ENCODE peak calls at places on chromosomes 12 and 14, in five cellular contexts. One of them, this sample, is unnamed.
A peak's percentile ranks its signal among the peaks of the same experiment; 100 is the strongest.

GRCh38 chr14:104420990-104421389 is 158.6 kb upstream of the C14orf180 start:
- DNase-seq in RWPE1: no peak
- DNase-seq in mesothelial cell of epicardium: no peak
- DNase-seq in NCI-H510A: no peak
- DNase-seq in hypothalamus: no peak
- DNase-seq in this sample: no peak

GRCh38 chr14:78519863-78520262 is 349.7 kb downstream of the NRXN3 start:
- DNase-seq in hypothalamus: no peak
- DNase-seq in NCI-H510A: no peak
- DNase-seq in RWPE1: peak; percentile 29
- DNase-seq in mesothelial cell of epicardium: peak; percentile 63
- DNase-seq in this sample: no peak

GRCh38 chr14:64704145-64704742 is at the start of gene PLEKHG3:
- DNase-seq in hypothalamus: peak; percentile 86
- DNase-seq in NCI-H510A: peak; percentile 70
- DNase-seq in RWPE1: peak; percentile 84
- DNase-seq in mesothelial cell of epicardium: peak; percentile 84
- DNase-seq in this sample: no peak

GRCh38 chr12:4036872-4037271 is 163.7 kb upstream of the PARP11 start:
- DNase-seq in NCI-H510A: no peak
- DNase-seq in hypothalamus: no peak
- DNase-seq in RWPE1: no peak
- DNase-seq in mesothelial cell of epicardium: no peak
- DNase-seq in this sample: no peak

GRCh38 chr12:4855121-4855924 is 54.4 kb upstream of the KCNA1 start:
- DNase-seq in RWPE1: peak; percentile 56
- DNase-seq in mesothelial cell of epicardium: peak; percentile 58
- DNase-seq in hypothalamus: peak; percentile 26
- DNase-seq in NCI-H510A: peak; percentile 9
- DNase-seq in this sample: peak; percentile 51

GRCh38 chr12:14185441-14186192 is 179.9 kb upstream of the ATF7IP start:
- DNase-seq in mesothelial cell of epicardium: no peak
- DNase-seq in NCI-H510A: peak; percentile 25
- DNase-seq in RWPE1: peak; percentile 48
- DNase-seq in hypothalamus: no peak
- DNase-seq in this sample: no peak

GRCh38 chr12:5921027-5921909 is 23.8 kb downstream of the ANO2 start:
- DNase-seq in NCI-H510A: no peak
- DNase-seq in hypothalamus: no peak
- DNase-seq in mesothelial cell of epicardium: no peak
- DNase-seq in RWPE1: no peak
- DNase-seq in this sample: no peak

GRCh38 chr14:61438860-61439765 is 117.7 kb downstream of the PRKCH start:
- DNase-seq in hypothalamus: no peak
- DNase-seq in NCI-H510A: no peak
- DNase-seq in RWPE1: peak; percentile 44
- DNase-seq in mesothelial cell of epicardium: no peak
- DNase-seq in this sample: no peak

GRCh38 chr14:105460116-105460515 is 14.5 kb upstream of the CRIP2 start:
- DNase-seq in mesothelial cell of epicardium: no peak
- DNase-seq in NCI-H510A: no peak
- DNase-seq in hypothalamus: no peak
- DNase-seq in RWPE1: no peak
- DNase-seq in this sample: no peak

GRCh38 chr12:78490841-78491240 is 373.7 kb upstream of the SYT1 start:
- DNase-seq in NCI-H510A: no peak
- DNase-seq in RWPE1: no peak
- DNase-seq in hypothalamus: no peak
- DNase-seq in mesothelial cell of epicardium: no peak
- DNase-seq in this sample: no peak

GRCh38 chr14:95741051-95741490 is 27.1 kb upstream of the TCL1A start:
- DNase-seq in NCI-H510A: peak; percentile 66
- DNase-seq in RWPE1: peak; percentile 69
- DNase-seq in mesothelial cell of epicardium: peak; percentile 64
- DNase-seq in hypothalamus: no peak
- DNase-seq in this sample: no peak

GRCh38 chr14:37232907-37233481 is 35.3 kb downstream of the MIPOL1 start:
- DNase-seq in RWPE1: peak; percentile 48
- DNase-seq in hypothalamus: no peak
- DNase-seq in NCI-H510A: peak; percentile 28
- DNase-seq in mesothelial cell of epicardium: no peak
- DNase-seq in this sample: no peak

GRCh38 chr14:69320581-69321365 is 60.8 kb downstream of the GALNT16 start:
- DNase-seq in NCI-H510A: no peak
- DNase-seq in RWPE1: no peak
- DNase-seq in mesothelial cell of epicardium: no peak
- DNase-seq in hypothalamus: no peak
- DNase-seq in this sample: no peak

GRCh38 chr12:1830981-1831930 is 10.9 kb downstream of the LRTM2 start:
- DNase-seq in hypothalamus: no peak
- DNase-seq in mesothelial cell of epicardium: peak; percentile 86
- DNase-seq in NCI-H510A: peak; percentile 49
- DNase-seq in RWPE1: peak; percentile 70
- DNase-seq in this sample: peak; percentile 18

GRCh38 chr12:68793975-68794652 is 13.9 kb upstream of the MDM2 start:
- DNase-seq in RWPE1: no peak
- DNase-seq in NCI-H510A: no peak
- DNase-seq in mesothelial cell of epicardium: no peak
- DNase-seq in hypothalamus: no peak
- DNase-seq in this sample: no peak

GRCh38 chr14:34212574-34212973 is 249.5 kb downstream of the SPTSSA start:
- DNase-seq in hypothalamus: no peak
- DNase-seq in mesothelial cell of epicardium: no peak
- DNase-seq in RWPE1: no peak
- DNase-seq in NCI-H510A: no peak
- DNase-seq in this sample: no peak

GRCh38 chr14:95321201-95321600 is 1.5 kb upstream of the CLMN start:
- DNase-seq in RWPE1: no peak
- DNase-seq in NCI-H510A: no peak
- DNase-seq in hypothalamus: no peak
- DNase-seq in mesothelial cell of epicardium: no peak
- DNase-seq in this sample: no peak

GRCh38 chr12:75834591-75834990 is 197.0 kb downstream of the PHLDA1 start:
- DNase-seq in NCI-H510A: no peak
- DNase-seq in mesothelial cell of epicardium: no peak
- DNase-seq in hypothalamus: no peak
- DNase-seq in RWPE1: no peak
- DNase-seq in this sample: no peak

GRCh38 chr14:103123634-103124500 is 606 bp downstream of the TNFAIP2 start:
- DNase-seq in mesothelial cell of epicardium: peak; percentile 46
- DNase-seq in NCI-H510A: no peak
- DNase-seq in RWPE1: no peak
- DNase-seq in hypothalamus: no peak
- DNase-seq in this sample: no peak

GRCh38 chr12:10140001-10140400 is 10.0 kb upstream of the CLEC7A start:
- DNase-seq in hypothalamus: peak; percentile 1
- DNase-seq in mesothelial cell of epicardium: peak; percentile 43
- DNase-seq in NCI-H510A: no peak
- DNase-seq in RWPE1: peak; percentile 35
- DNase-seq in this sample: peak; percentile 16

GRCh38 chr14:36070056-36071043 is 106.2 kb downstream of the PTCSC3 start:
- DNase-seq in mesothelial cell of epicardium: peak; percentile 73
- DNase-seq in RWPE1: peak; percentile 57
- DNase-seq in hypothalamus: peak; percentile 55
- DNase-seq in NCI-H510A: peak; percentile 72
- DNase-seq in this sample: peak; percentile 14

GRCh38 chr12:57127710-57128518 is at the start of gene LRP1:
- DNase-seq in NCI-H510A: peak; percentile 31
- DNase-seq in mesothelial cell of epicardium: peak; percentile 88
- DNase-seq in RWPE1: peak; percentile 93
- DNase-seq in hypothalamus: peak; percentile 76
- DNase-seq in this sample: peak; percentile 63

GRCh38 chr14:57085801-57086200 is 182.9 kb downstream of the EXOC5 start:
- DNase-seq in NCI-H510A: peak; percentile 54
- DNase-seq in mesothelial cell of epicardium: no peak
- DNase-seq in RWPE1: peak; percentile 18
- DNase-seq in hypothalamus: no peak
- DNase-seq in this sample: no peak

GRCh38 chr14:51996148-51996746 is 6.9 kb downstream of the RTRAF start:
- DNase-seq in NCI-H510A: no peak
- DNase-seq in RWPE1: no peak
- DNase-seq in hypothalamus: no peak
- DNase-seq in mesothelial cell of epicardium: no peak
- DNase-seq in this sample: no peak

GRCh38 chr12:109744991-109745942 is 31.6 kb downstream of the FAM222A start:
- DNase-seq in RWPE1: no peak
- DNase-seq in NCI-H510A: no peak
- DNase-seq in hypothalamus: no peak
- DNase-seq in mesothelial cell of epicardium: no peak
- DNase-seq in this sample: no peak

GRCh38 chr14:106276326-106277267 is 750.2 kb downstream of the TMEM121 start:
- DNase-seq in mesothelial cell of epicardium: no peak
- DNase-seq in RWPE1: no peak
- DNase-seq in NCI-H510A: no peak
- DNase-seq in hypothalamus: no peak
- DNase-seq in this sample: no peak

GRCh38 chr14:92665699-92666110 is 82.7 kb downstream of the LGMN start:
- DNase-seq in NCI-H510A: no peak
- DNase-seq in RWPE1: no peak
- DNase-seq in mesothelial cell of epicardium: no peak
- DNase-seq in hypothalamus: no peak
- DNase-seq in this sample: no peak

GRCh38 chr14:23114669-23115491 is 4.2 kb downstream of the CEBPE start:
- DNase-seq in RWPE1: peak; percentile 94
- DNase-seq in mesothelial cell of epicardium: no peak
- DNase-seq in hypothalamus: no peak
- DNase-seq in NCI-H510A: no peak
- DNase-seq in this sample: no peak

GRCh38 chr14:68076451-68076850 is 256.9 kb downstream of the RAD51B start:
- DNase-seq in mesothelial cell of epicardium: no peak
- DNase-seq in NCI-H510A: no peak
- DNase-seq in RWPE1: peak; percentile 46
- DNase-seq in hypothalamus: no peak
- DNase-seq in this sample: no peak

GRCh38 chr12:15856097-15856982 is 25.8 kb upstream of the STRAP start:
- DNase-seq in hypothalamus: no peak
- DNase-seq in mesothelial cell of epicardium: no peak
- DNase-seq in RWPE1: peak; percentile 32
- DNase-seq in NCI-H510A: peak; percentile 6
- DNase-seq in this sample: no peak

GRCh38 chr12:11724888-11725310 is 75.4 kb downstream of the ETV6 start:
- DNase-seq in RWPE1: no peak
- DNase-seq in hypothalamus: no peak
- DNase-seq in mesothelial cell of epicardium: no peak
- DNase-seq in NCI-H510A: no peak
- DNase-seq in this sample: no peak